ENCODE peak calls at places on chromosomes 1 and 21, in ten cellular contexts. M, J, C, D, B, S, X, R, U and Z are unnamed samples.

GRCh38 chr1:1422465-1423244 is 1.6 kb upstream of the ANKRD65 start:
- DNase-seq in M (peak), J (no peak), C (peak), D (no peak), B (no peak), S (no peak), X (no peak), R (no peak), U (no peak), Z (no peak)

GRCh38 chr1:91221017-91221416 is 183.6 kb downstream of the HFM1 start:
- DNase-seq in M (no peak), J (no peak), C (no peak), D (no peak), B (no peak), S (no peak), X (no peak), R (no peak), U (no peak), Z (no peak)

GRCh38 chr1:156895408-156895874 is 1.9 kb downstream of the PEAR1 start:
- DNase-seq in M (no peak), J (no peak), C (peak), D (no peak), B (no peak), S (no peak), X (peak), R (no peak), U (no peak), Z (no peak)

GRCh38 chr1:183129921-183130675 is 56.0 kb upstream of the LAMC2 start:
- DNase-seq in M (no peak), J (peak), C (no peak), D (no peak), B (peak), S (no peak), X (no peak), R (no peak), U (no peak), Z (no peak)

GRCh38 chr1:50110656-50111055 is 1.9 kb downstream of the ELAVL4 start:
- DNase-seq in M (no peak), J (no peak), C (no peak), D (no peak), B (no peak), S (no peak), X (no peak), R (no peak), U (no peak), Z (no peak)

GRCh38 chr1:17109897-17110554 is 9.2 kb downstream of the PADI2 start:
- DNase-seq in M (no peak), J (no peak), C (no peak), D (no peak), B (no peak), S (no peak), X (no peak), R (no peak), U (no peak), Z (no peak)

GRCh38 chr21:28237661-28238060 is 755.0 kb downstream of the LTN1 start:
- DNase-seq in M (no peak), J (no peak), C (no peak), D (no peak), B (no peak), S (no peak), X (peak), R (no peak), U (no peak), Z (no peak)

GRCh38 chr1:204087181-204087892 is 14.4 kb downstream of the SOX13 start:
- DNase-seq in M (no peak), J (no peak), C (no peak), D (no peak), B (no peak), S (no peak), X (no peak), R (no peak), U (no peak), Z (no peak)

GRCh38 chr1:33709780-33710713 is 153.8 kb upstream of the HMGB4 start:
- DNase-seq in M (no peak), J (no peak), C (no peak), D (no peak), B (no peak), S (no peak), X (no peak), R (no peak), U (no peak), Z (no peak)

GRCh38 chr1:160853014-160853413 is 9.7 kb downstream of the CD244 start:
- DNase-seq in M (no peak), J (no peak), C (no peak), D (no peak), B (no peak), S (no peak), X (no peak), R (no peak), U (no peak), Z (no peak)

GRCh38 chr1:154623358-154623757 is 15.4 kb upstream of the ADAR start:
- DNase-seq in M (no peak), J (no peak), C (no peak), D (no peak), B (no peak), S (no peak), X (no peak), R (no peak), U (no peak), Z (no peak)

GRCh38 chr1:230196077-230196476 is 129.0 kb downstream of the GALNT2 start:
- DNase-seq in M (no peak), J (no peak), C (no peak), D (no peak), B (no peak), S (no peak), X (no peak), R (no peak), U (no peak), Z (no peak)

GRCh38 chr1:164320780-164321683 is 238.0 kb upstream of the PBX1 start:
- DNase-seq in M (peak), J (peak), C (no peak), D (peak), B (peak), S (no peak), X (no peak), R (peak), U (no peak), Z (no peak)

GRCh38 chr1:1540015-1540816 is at the start of gene TMEM240:
- DNase-seq in M (peak), J (peak), C (peak), D (peak), B (peak), S (no peak), X (peak), R (peak), U (peak), Z (peak)

GRCh38 chr1:154807048-154807591 is 63.0 kb downstream of the KCNN3 start:
- DNase-seq in M (no peak), J (no peak), C (no peak), D (no peak), B (no peak), S (no peak), X (no peak), R (no peak), U (no peak), Z (no peak)

GRCh38 chr1:33524586-33524985 is 52.1 kb downstream of the ZSCAN20 start:
- DNase-seq in M (no peak), J (no peak), C (no peak), D (no peak), B (no peak), S (no peak), X (no peak), R (no peak), U (no peak), Z (no peak)

GRCh38 chr1:232352366-232352765 is 277.6 kb downstream of the SIPA1L2 start:
- DNase-seq in M (no peak), J (no peak), C (no peak), D (no peak), B (no peak), S (no peak), X (no peak), R (no peak), U (no peak), Z (no peak)

GRCh38 chr1:173478099-173478555 is 992 bp downstream of the PRDX6 start:
- DNase-seq in M (peak), J (peak), C (peak), D (peak), B (peak), S (peak), X (peak), R (peak), U (peak), Z (peak)

GRCh38 chr1:84944767-84945486 is 51.9 kb upstream of the LPAR3 start:
- DNase-seq in M (peak), J (peak), C (peak), D (peak), B (peak), S (peak), X (peak), R (peak), U (peak), Z (no peak)

GRCh38 chr1:46204406-46204742 is 1.2 kb downstream of the LURAP1 start:
- DNase-seq in M (no peak), J (peak), C (no peak), D (no peak), B (no peak), S (no peak), X (no peak), R (no peak), U (no peak), Z (no peak)

GRCh38 chr1:92291372-92291999 is 7.3 kb downstream of the GLMN start:
- DNase-seq in M (no peak), J (no peak), C (peak), D (no peak), B (no peak), S (peak), X (peak), R (no peak), U (no peak), Z (no peak)

GRCh38 chr1:92030701-92031107 is 919 bp downstream of the EPHX4 start:
- DNase-seq in M (no peak), J (no peak), C (peak), D (no peak), B (no peak), S (peak), X (no peak), R (no peak), U (no peak), Z (no peak)

GRCh38 chr1:165344198-165344597 is 12.3 kb downstream of the LMX1A start:
- DNase-seq in M (no peak), J (no peak), C (no peak), D (no peak), B (no peak), S (no peak), X (no peak), R (no peak), U (no peak), Z (no peak)

GRCh38 chr21:44757731-44758130 is 43.9 kb downstream of the UBE2G2 start:
- DNase-seq in M (no peak), J (no peak), C (no peak), D (no peak), B (no peak), S (no peak), X (no peak), R (no peak), U (no peak), Z (no peak)

GRCh38 chr1:16017461-16018303 is at the start of gene HSPB7:
- DNase-seq in M (peak), J (peak), C (peak), D (peak), B (peak), S (no peak), X (peak), R (peak), U (peak), Z (no peak)

GRCh38 chr21:44539991-44540666 is at the start of gene KRTAP10-1:
- DNase-seq in M (no peak), J (peak), C (no peak), D (no peak), B (peak), S (no peak), X (no peak), R (no peak), U (no peak), Z (no peak)

GRCh38 chr21:15434185-15434905 is 295.4 kb upstream of the USP25 start:
- DNase-seq in M (no peak), J (no peak), C (no peak), D (no peak), B (no peak), S (no peak), X (no peak), R (no peak), U (no peak), Z (no peak)

GRCh38 chr1:4962836-4963235 is 308.4 kb downstream of the AJAP1 start:
- DNase-seq in M (no peak), J (no peak), C (no peak), D (no peak), B (no peak), S (no peak), X (no peak), R (no peak), U (no peak), Z (no peak)

GRCh38 chr1:160098852-160099647 is 631 bp upstream of the IGSF8 start:
- DNase-seq in M (peak), J (peak), C (peak), D (peak), B (peak), S (peak), X (peak), R (peak), U (peak), Z (peak)

GRCh38 chr1:155284476-155284875 is 7.2 kb downstream of the HCN3 start:
- DNase-seq in M (no peak), J (no peak), C (no peak), D (no peak), B (no peak), S (no peak), X (no peak), R (no peak), U (no peak), Z (no peak)

GRCh38 chr1:228015276-228016180 is 8.7 kb downstream of the WNT3A start:
- DNase-seq in M (no peak), J (no peak), C (peak), D (no peak), B (no peak), S (no peak), X (no peak), R (no peak), U (no peak), Z (no peak)

GRCh38 chr1:51963592-51964308 is 26.8 kb downstream of the RAB3B start:
- DNase-seq in M (no peak), J (no peak), C (no peak), D (no peak), B (no peak), S (no peak), X (no peak), R (no peak), U (no peak), Z (no peak)

GRCh38 chr1:110526189-110526588 is 7.2 kb upstream of the KCNA10 start:
- DNase-seq in M (no peak), J (no peak), C (no peak), D (no peak), B (no peak), S (no peak), X (no peak), R (no peak), U (no peak), Z (no peak)

GRCh38 chr1:110529011-110529410 is 10.0 kb upstream of the KCNA10 start:
- DNase-seq in M (no peak), J (no peak), C (no peak), D (no peak), B (no peak), S (no peak), X (no peak), R (no peak), U (no peak), Z (no peak)

GRCh38 chr1:110524311-110525249 is 5.6 kb upstream of the KCNA10 start:
- DNase-seq in M (no peak), J (no peak), C (peak), D (peak), B (peak), S (peak), X (no peak), R (no peak), U (no peak), Z (no peak)

GRCh38 chr1:110523011-110523410 is 4.0 kb upstream of the KCNA10 start:
- DNase-seq in M (no peak), J (peak), C (no peak), D (no peak), B (no peak), S (no peak), X (no peak), R (no peak), U (no peak), Z (no peak)

DNA sequence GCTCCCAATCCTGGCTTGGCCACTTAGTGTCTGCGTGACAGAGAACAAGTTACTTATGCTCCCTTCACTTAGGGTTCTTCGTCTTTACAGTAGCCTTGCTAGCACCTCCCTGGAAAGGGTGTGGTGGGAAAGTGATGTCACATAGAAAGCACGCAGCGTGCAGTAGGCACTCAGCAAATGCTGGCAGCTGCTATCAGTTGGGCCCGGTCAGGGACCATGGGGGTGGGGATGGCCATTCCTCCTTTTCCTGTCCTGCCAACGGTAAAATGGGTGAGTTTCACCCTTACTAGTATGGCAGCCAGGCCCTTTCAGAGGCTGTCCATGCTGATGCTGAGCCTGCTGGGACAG is 6.2 kb upstream of the KCNA10 start:
- DNase-seq in M (no peak), J (no peak), C (no peak), D (no peak), B (no peak), S (no peak), X (no peak), R (no peak), U (no peak), Z (no peak)
- TF ChIP-seq POLR2A in M (no peak), J (no peak), C (no peak), D (no peak), B (no peak), S (no peak), X (no peak), R (no peak), U (no peak), Z (no peak)

GRCh38 chr1:115040501-115040900 is 10.9 kb downstream of the TSHB start:
- DNase-seq in M (no peak), J (no peak), C (no peak), D (no peak), B (no peak), S (no peak), X (no peak), R (no peak), U (no peak), Z (no peak)
- TF ChIP-seq CTCF in M (no peak), J (no peak), C (no peak), D (no peak), B (no peak), S (no peak), X (no peak), R (no peak), U (no peak), Z (no peak)

DNA sequence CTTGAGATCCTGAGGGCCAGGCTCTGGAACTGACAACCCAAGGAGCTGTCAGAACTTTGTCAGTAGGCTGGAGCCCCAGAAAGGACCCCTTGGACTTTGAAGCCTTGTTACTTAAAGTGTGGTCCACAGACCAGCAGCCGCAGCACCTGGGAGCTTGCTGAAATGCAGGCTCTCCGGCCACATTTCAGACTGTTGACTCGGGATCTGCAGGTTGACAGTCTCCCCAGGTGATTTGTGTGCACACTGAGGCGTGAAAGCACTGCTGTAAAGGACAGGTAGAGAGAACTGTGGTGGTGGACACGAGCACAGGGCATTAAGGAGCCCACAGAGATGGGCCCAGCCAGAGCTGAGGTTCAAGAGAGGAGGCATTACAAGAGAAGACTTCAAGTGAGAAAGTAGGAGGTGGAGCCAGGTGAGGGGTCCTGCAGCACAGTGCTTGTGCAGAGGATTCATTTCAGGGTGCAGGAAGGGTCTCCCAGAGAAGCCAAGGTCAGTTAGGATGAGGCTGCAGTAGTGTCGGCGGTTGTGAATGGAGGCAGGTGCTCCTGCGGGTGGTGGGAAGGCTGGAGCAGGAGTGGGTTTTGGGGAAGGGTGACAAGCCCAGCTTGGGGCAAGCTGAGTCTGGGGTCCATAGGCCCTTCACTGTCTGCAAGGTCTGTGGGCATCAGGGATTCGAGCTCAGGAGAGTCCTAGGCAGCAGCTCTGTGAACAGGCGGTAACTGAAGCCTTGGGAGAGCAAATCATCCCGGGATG is 4.6 kb downstream of the HYI start:
- DNase-seq in M (no peak), J (peak), C (no peak), D (peak), B (no peak), S (no peak), X (no peak), R (no peak), U (peak), Z (peak)
- TF ChIP-seq POLR2A in M (no peak), J (no peak), C (no peak), D (no peak), B (no peak), S (no peak), X (no peak), R (no peak), U (no peak), Z (no peak)

DNA sequence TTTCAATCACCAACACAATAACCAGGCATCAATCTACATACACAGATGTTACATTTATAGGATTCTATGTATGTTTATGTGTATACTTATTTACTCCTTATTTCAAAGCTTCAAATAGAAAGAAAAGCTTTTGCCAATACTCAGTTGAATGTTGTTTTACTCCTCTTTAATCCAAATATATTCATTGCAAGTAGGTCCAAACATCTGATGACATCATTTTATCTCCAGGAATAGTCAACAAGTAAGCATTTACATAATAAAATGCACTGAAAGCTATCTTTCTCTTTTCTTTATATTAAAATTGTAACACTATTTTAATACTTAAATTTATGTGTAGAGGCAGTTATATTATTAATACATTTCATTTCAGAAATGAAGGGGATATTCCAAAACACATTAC is 380.5 kb downstream of the SMYD3 start:
- DNase-seq in M (no peak), J (no peak), C (no peak), D (no peak), B (no peak), S (no peak), X (no peak), R (no peak), U (no peak), Z (no peak)
- TF ChIP-seq CTCF in M (no peak), J (no peak), C (no peak), D (no peak), B (no peak), S (no peak), X (no peak), R (no peak), U (no peak), Z (no peak)